ENCODE peak calls at places on chromosomes 1 and 21, in five cellular contexts. One of them, this sample, is unnamed.

GRCh38 chr1:157626099-157626498 is 28.2 kb upstream of the FCRL4 start:
- DNase-seq in PC-9: no peak
- DNase-seq in IMR-90: no peak
- DNase-seq in fibroblast of lung: no peak
- DNase-seq in neural progenitor cell: peak
- DNase-seq in this sample: peak

GRCh38 chr1:54577612-54578011 is 29.6 kb downstream of the ACOT11 start:
- DNase-seq in PC-9: no peak
- DNase-seq in IMR-90: peak
- DNase-seq in fibroblast of lung: peak
- DNase-seq in neural progenitor cell: no peak
- DNase-seq in this sample: no peak

GRCh38 chr1:69569983-69570755 is 2.4 kb downstream of the LRRC7 start:
- DNase-seq in PC-9: no peak
- DNase-seq in IMR-90: no peak
- DNase-seq in fibroblast of lung: peak
- DNase-seq in neural progenitor cell: peak
- DNase-seq in this sample: no peak

GRCh38 chr1:223088713-223089240 is 54.3 kb downstream of the TLR5 start:
- DNase-seq in PC-9: no peak
- DNase-seq in IMR-90: no peak
- DNase-seq in fibroblast of lung: peak
- DNase-seq in neural progenitor cell: no peak
- DNase-seq in this sample: no peak

GRCh38 chr1:226223786-226224244 is 351 bp downstream of the MIXL1 start:
- DNase-seq in PC-9: no peak
- DNase-seq in IMR-90: no peak
- DNase-seq in fibroblast of lung: peak
- DNase-seq in neural progenitor cell: peak
- DNase-seq in this sample: no peak

GRCh38 chr1:232486006-232486405 is 143.9 kb downstream of the SIPA1L2 start:
- DNase-seq in PC-9: no peak
- DNase-seq in IMR-90: peak
- DNase-seq in fibroblast of lung: no peak
- DNase-seq in neural progenitor cell: no peak
- DNase-seq in this sample: no peak

GRCh38 chr1:160046494-160047115 is 14.8 kb upstream of the PIGM start:
- DNase-seq in PC-9: no peak
- DNase-seq in IMR-90: peak
- DNase-seq in fibroblast of lung: peak
- DNase-seq in neural progenitor cell: peak
- DNase-seq in this sample: peak

GRCh38 chr1:110059133-110059863 is 11.2 kb downstream of the ALX3 start:
- DNase-seq in PC-9: no peak
- DNase-seq in IMR-90: peak
- DNase-seq in fibroblast of lung: peak
- DNase-seq in neural progenitor cell: no peak
- DNase-seq in this sample: no peak

GRCh38 chr1:172360511-172360910 is 60.0 kb upstream of the C1orf105 start:
- DNase-seq in PC-9: peak
- DNase-seq in IMR-90: no peak
- DNase-seq in fibroblast of lung: peak
- DNase-seq in neural progenitor cell: peak
- DNase-seq in this sample: no peak

GRCh38 chr1:27883536-27884181 is 11.3 kb downstream of the THEMIS2 start:
- DNase-seq in PC-9: no peak
- DNase-seq in IMR-90: no peak
- DNase-seq in fibroblast of lung: no peak
- DNase-seq in neural progenitor cell: no peak
- DNase-seq in this sample: no peak

GRCh38 chr1:78676347-78676982 is 26.8 kb downstream of the IFI44 start:
- DNase-seq in PC-9: no peak
- DNase-seq in IMR-90: peak
- DNase-seq in fibroblast of lung: peak
- DNase-seq in neural progenitor cell: peak
- DNase-seq in this sample: peak

GRCh38 chr1:111857251-111857651 is 101.5 kb downstream of the DDX20 start:
- DNase-seq in PC-9: no peak
- DNase-seq in IMR-90: no peak
- DNase-seq in fibroblast of lung: no peak
- DNase-seq in neural progenitor cell: no peak
- DNase-seq in this sample: no peak

GRCh38 chr1:114199017-114199594 is 45.4 kb upstream of the SYT6 start:
- DNase-seq in PC-9: no peak
- DNase-seq in IMR-90: no peak
- DNase-seq in fibroblast of lung: no peak
- DNase-seq in neural progenitor cell: no peak
- DNase-seq in this sample: no peak

GRCh38 chr1:219567341-219567947 is 45.5 kb downstream of the ZC3H11B start:
- DNase-seq in PC-9: no peak
- DNase-seq in IMR-90: peak
- DNase-seq in fibroblast of lung: peak
- DNase-seq in neural progenitor cell: peak
- DNase-seq in this sample: no peak

GRCh38 chr1:62263006-62263812 is 56.0 kb downstream of the KANK4 start:
- DNase-seq in PC-9: no peak
- DNase-seq in IMR-90: no peak
- DNase-seq in fibroblast of lung: peak
- DNase-seq in neural progenitor cell: peak
- DNase-seq in this sample: no peak

GRCh38 chr1:29306471-29307140 is 70.3 kb downstream of the PTPRU start:
- DNase-seq in PC-9: no peak
- DNase-seq in IMR-90: no peak
- DNase-seq in fibroblast of lung: no peak
- DNase-seq in neural progenitor cell: no peak
- DNase-seq in this sample: no peak

GRCh38 chr1:115643219-115643618 is 1.4 kb downstream of the VANGL1 start:
- DNase-seq in PC-9: no peak
- DNase-seq in IMR-90: no peak
- DNase-seq in fibroblast of lung: no peak
- DNase-seq in neural progenitor cell: no peak
- DNase-seq in this sample: no peak

GRCh38 chr1:210618379-210618778 is 289.7 kb downstream of the HHAT start:
- DNase-seq in PC-9: no peak
- DNase-seq in IMR-90: no peak
- DNase-seq in fibroblast of lung: no peak
- DNase-seq in neural progenitor cell: no peak
- DNase-seq in this sample: no peak

GRCh38 chr1:59128239-59128736 is 168.6 kb upstream of the FGGY start:
- DNase-seq in PC-9: peak
- DNase-seq in IMR-90: peak
- DNase-seq in fibroblast of lung: peak
- DNase-seq in neural progenitor cell: no peak
- DNase-seq in this sample: no peak

GRCh38 chr21:44089001-44089911 is 17.9 kb upstream of the PWP2 start:
- DNase-seq in PC-9: no peak
- DNase-seq in IMR-90: no peak
- DNase-seq in fibroblast of lung: no peak
- DNase-seq in neural progenitor cell: no peak
- DNase-seq in this sample: no peak

GRCh38 chr1:162666006-162666645 is 33.9 kb downstream of the DDR2 start:
- DNase-seq in PC-9: no peak
- DNase-seq in IMR-90: no peak
- DNase-seq in fibroblast of lung: peak
- DNase-seq in neural progenitor cell: no peak
- DNase-seq in this sample: no peak

DNA sequence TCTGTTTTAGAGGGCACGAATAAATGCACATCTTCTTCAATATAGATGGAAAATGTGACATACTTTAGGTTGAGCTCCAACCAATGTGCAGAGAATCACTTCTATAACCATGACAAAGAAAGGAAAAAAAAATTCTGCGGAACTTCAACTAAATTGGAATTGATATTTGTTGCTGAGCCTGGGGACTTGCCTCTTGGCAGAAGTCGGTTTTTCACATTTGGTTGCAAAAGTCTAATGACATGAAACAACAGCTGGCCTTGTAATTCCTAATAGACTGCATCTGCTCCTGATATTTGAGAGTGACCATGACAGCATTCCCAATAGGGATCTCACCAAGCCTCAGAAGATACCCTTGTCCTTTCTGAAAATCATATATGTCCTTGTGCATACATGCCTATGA is 112.8 kb downstream of the PRRX1 start:
- DNase-seq in PC-9: no peak
- DNase-seq in IMR-90: no peak
- DNase-seq in fibroblast of lung: no peak
- DNase-seq in neural progenitor cell: no peak
- DNase-seq in this sample: no peak
- TF ChIP-seq CTCF in PC-9: no peak
- TF ChIP-seq CTCF in IMR-90: no peak
- TF ChIP-seq CTCF in fibroblast of lung: no peak
- TF ChIP-seq CTCF in neural progenitor cell: no peak
- TF ChIP-seq CTCF in this sample: no peak

GRCh38 chr1:1144122-1144842 is 28.4 kb upstream of the C1orf159 start:
- DNase-seq in PC-9: no peak
- DNase-seq in IMR-90: no peak
- DNase-seq in fibroblast of lung: no peak
- DNase-seq in neural progenitor cell: peak
- DNase-seq in this sample: peak
- H3K4me3 ChIP-seq in PC-9: no peak
- H3K4me3 ChIP-seq in IMR-90: no peak
- H3K4me3 ChIP-seq in fibroblast of lung: no peak
- H3K4me3 ChIP-seq in neural progenitor cell: no peak
- H3K4me3 ChIP-seq in this sample: no peak

DNA sequence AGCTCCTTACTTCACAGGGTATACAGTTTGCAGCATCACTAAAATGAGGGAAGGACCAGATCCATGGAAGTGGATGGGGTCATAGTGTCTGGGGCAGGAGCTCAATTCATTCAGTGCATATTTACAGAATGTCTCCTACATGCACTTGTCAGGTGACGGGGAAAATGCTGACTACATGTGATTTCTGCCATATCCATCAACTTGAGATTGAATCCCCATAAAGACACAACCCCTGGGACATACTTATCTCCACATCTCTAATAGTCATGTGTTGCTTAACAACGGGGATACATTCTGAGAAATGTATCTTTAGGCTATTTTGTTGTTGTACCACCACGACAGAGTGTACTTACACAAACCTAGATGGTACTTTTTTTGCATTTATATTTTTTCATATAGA is 12.0 kb downstream of the RWDD2B start:
- DNase-seq in PC-9: no peak
- DNase-seq in IMR-90: no peak
- DNase-seq in fibroblast of lung: no peak
- DNase-seq in neural progenitor cell: no peak
- DNase-seq in this sample: no peak
- H2AFZ ChIP-seq in PC-9: no peak
- H2AFZ ChIP-seq in IMR-90: no peak
- H2AFZ ChIP-seq in fibroblast of lung: no peak
- H2AFZ ChIP-seq in neural progenitor cell: no peak
- H2AFZ ChIP-seq in this sample: no peak

GRCh38 chr1:206854401-206855129 is 10.9 kb upstream of the IL20 start:
- DNase-seq in PC-9: peak
- DNase-seq in IMR-90: peak
- DNase-seq in fibroblast of lung: peak
- DNase-seq in neural progenitor cell: no peak
- DNase-seq in this sample: no peak

GRCh38 chr1:206860165-206860564 is 5.3 kb upstream of the IL20 start:
- DNase-seq in PC-9: no peak
- DNase-seq in IMR-90: no peak
- DNase-seq in fibroblast of lung: no peak
- DNase-seq in neural progenitor cell: no peak
- DNase-seq in this sample: no peak

GRCh38 chr1:206855863-206856262 is 9.6 kb upstream of the IL20 start:
- DNase-seq in PC-9: no peak
- DNase-seq in IMR-90: no peak
- DNase-seq in fibroblast of lung: no peak
- DNase-seq in neural progenitor cell: no peak
- DNase-seq in this sample: no peak

GRCh38 chr1:206859082-206859491 is 6.3 kb upstream of the IL20 start:
- DNase-seq in PC-9: peak
- DNase-seq in IMR-90: no peak
- DNase-seq in fibroblast of lung: no peak
- DNase-seq in neural progenitor cell: no peak
- DNase-seq in this sample: no peak

DNA sequence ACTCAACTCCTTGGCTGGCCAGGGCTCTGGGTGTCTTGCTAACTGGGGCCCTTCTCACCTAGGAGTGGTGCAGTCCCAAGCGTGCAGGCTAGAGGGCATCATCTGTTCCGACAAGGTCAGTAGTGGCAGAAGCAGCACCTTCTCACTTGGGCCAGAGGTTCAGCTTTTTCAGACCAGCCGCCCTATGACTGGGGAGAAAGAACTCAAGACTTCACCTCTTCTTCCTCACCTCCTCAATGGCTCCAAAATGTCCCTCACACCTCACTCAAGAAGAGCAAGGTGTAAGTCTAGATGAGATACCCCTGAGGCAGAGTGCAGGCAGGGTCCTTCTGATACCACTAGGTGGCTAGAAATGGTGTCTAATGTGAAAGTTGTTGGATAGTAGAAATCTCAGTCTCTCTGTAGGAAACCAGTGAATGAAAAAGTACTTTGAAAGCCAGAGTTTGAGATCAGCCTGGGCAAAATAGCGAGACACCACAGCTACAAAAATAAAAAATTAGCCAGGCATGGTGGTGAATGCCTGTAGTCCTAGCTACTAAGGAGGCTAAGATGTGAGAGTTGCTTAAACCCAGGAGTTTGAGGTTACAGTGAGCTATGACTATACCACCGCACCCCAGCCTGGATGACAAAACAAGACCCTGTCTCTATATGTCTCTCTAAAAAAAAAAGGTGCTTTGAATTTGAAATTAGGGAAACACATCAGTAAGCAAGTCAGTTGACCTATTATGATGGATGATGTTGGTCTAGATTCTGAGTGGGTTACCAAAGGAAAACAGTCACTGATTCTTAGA is 8.6 kb upstream of the IL20 start:
- DNase-seq in PC-9: no peak
- DNase-seq in IMR-90: no peak
- DNase-seq in fibroblast of lung: no peak
- DNase-seq in neural progenitor cell: no peak
- DNase-seq in this sample: no peak
- TF ChIP-seq CTCF in PC-9: peak
- TF ChIP-seq CTCF in IMR-90: no peak
- TF ChIP-seq CTCF in fibroblast of lung: peak
- TF ChIP-seq CTCF in neural progenitor cell: peak
- TF ChIP-seq CTCF in this sample: peak

This sample was measured in DND-41.